ENCODE peak calls at places on chromosomes 13 and 19, in nine cellular contexts. V is left ventricle myocardium inferior; Q is non-pigmented ciliary epithelial cell; R is T follicular helper cell; L is activated CD8-positive, alpha-beta memory T cell treated with anti-CD3 and anti-CD28 coated beads, Interleukin-2, amount 50 U/mL, for 4 hours; M is stimulated activated CD4-positive, alpha-beta T cell treated with anti-CD3 and anti-CD28 coated beads, Interleukin-1b, Interleukin-23, amount 100 ng/mL, for 4 hours; T is nucleus accumbens; K is HFFc6; S is Calu3. N is an unnamed sample.

GRCh38 chr19:996051-996838 is 4.0 kb upstream of the GRIN3B start:
- DNase-seq in V (no peak), Q (no peak), R (peak), L (peak), M (peak), T (no peak), K (peak), S (peak), N (peak)

GRCh38 chr19:9565900-9566705 is 18.2 kb downstream of the ZNF121 start:
- DNase-seq in V (no peak), Q (no peak), R (no peak), L (no peak), M (no peak), T (no peak), K (no peak), S (no peak), N (no peak)

GRCh38 chr19:1213391-1214286 is 8.1 kb downstream of the STK11 start:
- DNase-seq in V (peak), Q (no peak), R (peak), L (no peak), M (no peak), T (peak), K (peak), S (no peak), N (no peak)

GRCh38 chr13:28161370-28161769 is 23.0 kb downstream of the PAN3 start:
- DNase-seq in V (no peak), Q (no peak), R (no peak), L (no peak), M (no peak), T (no peak), K (peak), S (no peak), N (no peak)

GRCh38 chr13:65613004-65613403 is 1617.1 kb downstream of the PCDH9 start:
- DNase-seq in V (no peak), Q (no peak), R (no peak), L (no peak), M (no peak), T (no peak), K (no peak), S (no peak), N (no peak)

GRCh38 chr19:6362351-6362801 is 1.0 kb downstream of the CLPP start:
- DNase-seq in V (no peak), Q (no peak), R (peak), L (peak), M (no peak), T (no peak), K (no peak), S (no peak), N (no peak)

GRCh38 chr13:49454388-49455015 is 10.4 kb downstream of the SETDB2 start:
- DNase-seq in V (no peak), Q (no peak), R (no peak), L (no peak), M (no peak), T (no peak), K (peak), S (no peak), N (no peak)

GRCh38 chr13:113802090-113802531 is 43.1 kb downstream of the TMEM255B start:
- DNase-seq in V (peak), Q (no peak), R (no peak), L (no peak), M (no peak), T (no peak), K (peak), S (no peak), N (no peak)

GRCh38 chr13:83048419-83048818 is 833.9 kb downstream of the SLITRK1 start:
- DNase-seq in V (no peak), Q (no peak), R (no peak), L (no peak), M (no peak), T (no peak), K (peak), S (no peak), N (no peak)

GRCh38 chr19:29542327-29542726 is 16.5 kb downstream of the VSTM2B start:
- DNase-seq in V (no peak), Q (no peak), R (no peak), L (no peak), M (no peak), T (no peak), K (no peak), S (no peak), N (no peak)

GRCh38 chr19:48413879-48414623 is 20.6 kb downstream of the GRIN2D start:
- DNase-seq in V (no peak), Q (no peak), R (no peak), L (no peak), M (no peak), T (no peak), K (no peak), S (no peak), N (no peak)

GRCh38 chr19:4851551-4852290 is 15.7 kb downstream of the PLIN3 start:
- DNase-seq in V (peak), Q (no peak), R (peak), L (peak), M (peak), T (peak), K (peak), S (peak), N (peak)

GRCh38 chr13:112452380-112453206 is 76.4 kb downstream of the SPACA7 start:
- DNase-seq in V (no peak), Q (no peak), R (no peak), L (no peak), M (no peak), T (no peak), K (no peak), S (no peak), N (no peak)

GRCh38 chr19:2976609-2977000 is 759 bp upstream of the TLE6 start:
- DNase-seq in V (no peak), Q (no peak), R (no peak), L (no peak), M (no peak), T (no peak), K (no peak), S (no peak), N (no peak)

GRCh38 chr13:27643334-27644158 is 21.9 kb downstream of the POLR1D start:
- DNase-seq in V (no peak), Q (no peak), R (no peak), L (no peak), M (no peak), T (no peak), K (no peak), S (no peak), N (no peak)

GRCh38 chr13:95524270-95524901 is 28.1 kb upstream of the CLDN10 start:
- DNase-seq in V (no peak), Q (no peak), R (no peak), L (no peak), M (no peak), T (no peak), K (no peak), S (no peak), N (no peak)

GRCh38 chr19:13153627-13154240 is 3.5 kb downstream of the IER2 start:
- DNase-seq in V (no peak), Q (no peak), R (no peak), L (peak), M (no peak), T (no peak), K (no peak), S (no peak), N (no peak)

GRCh38 chr19:50658438-50659317 is 9.4 kb downstream of the C19orf81 start:
- DNase-seq in V (peak), Q (no peak), R (peak), L (peak), M (peak), T (peak), K (no peak), S (no peak), N (peak)

GRCh38 chr13:111365149-111366005 is 44.9 kb downstream of the TEX29 start:
- DNase-seq in V (no peak), Q (no peak), R (no peak), L (no peak), M (no peak), T (no peak), K (no peak), S (no peak), N (no peak)

GRCh38 chr13:109592776-109593175 is 193.6 kb downstream of the IRS2 start:
- DNase-seq in V (no peak), Q (no peak), R (no peak), L (no peak), M (no peak), T (no peak), K (no peak), S (no peak), N (no peak)

GRCh38 chr13:27765650-27766049 is 26.6 kb upstream of the GSX1 start:
- DNase-seq in V (no peak), Q (no peak), R (no peak), L (no peak), M (no peak), T (no peak), K (no peak), S (no peak), N (no peak)

GRCh38 chr19:31675187-31675913 is 326.1 kb upstream of the TSHZ3 start:
- DNase-seq in V (no peak), Q (no peak), R (no peak), L (no peak), M (no peak), T (no peak), K (peak), S (no peak), N (no peak)

GRCh38 chr13:90201198-90201597 is 1146.3 kb upstream of the MIR17HG start:
- DNase-seq in V (no peak), Q (no peak), R (no peak), L (no peak), M (no peak), T (no peak), K (no peak), S (no peak), N (no peak)